ENCODE peak calls at places on chromosomes 2 and 18, in seven cellular contexts. U, W, X, H, M, Y and L are unnamed samples.
A peak's percentile ranks its signal among the peaks of the same experiment; 100 is the strongest.

GRCh38 chr2:182047544-182047943 is 61.9 kb downstream of the PPP1R1C start:
- DNase-seq in U (no peak), W (no peak), X (no peak), H (no peak), M (no peak), Y (no peak), L (no peak)

GRCh38 chr2:234989183-234989701 is 37.4 kb downstream of the SH3BP4 start:
- DNase-seq in U (no peak), W (no peak), X (no peak), H (peak; percentile 97), M (peak; percentile 78), Y (no peak), L (no peak)

GRCh38 chr2:217790195-217790594 is 212.6 kb downstream of the TNS1 start:
- DNase-seq in U (peak; percentile 44), W (no peak), X (no peak), H (no peak), M (no peak), Y (peak; percentile 11), L (peak; percentile 51)

GRCh38 chr2:43139996-43140621 is 86.3 kb downstream of the ZFP36L2 start:
- DNase-seq in U (peak; percentile 33), W (no peak), X (no peak), H (peak; percentile 14), M (peak; percentile 62), Y (no peak), L (no peak)

GRCh38 chr2:150441226-150441625 is 46.2 kb downstream of the RND3 start:
- DNase-seq in U (no peak), W (no peak), X (no peak), H (no peak), M (no peak), Y (no peak), L (no peak)

GRCh38 chr2:239889641-239890055 is 135.5 kb downstream of the NDUFA10 start:
- DNase-seq in U (no peak), W (no peak), X (no peak), H (no peak), M (no peak), Y (no peak), L (peak; percentile 81)

GRCh38 chr2:8581048-8581561 is 100.8 kb upstream of the ID2 start:
- DNase-seq in U (no peak), W (no peak), X (no peak), H (peak; percentile 43), M (peak; percentile 80), Y (peak; percentile 65), L (peak; percentile 80)

GRCh38 chr2:134705861-134706586 is 12.8 kb downstream of the TMEM163 start:
- DNase-seq in U (no peak), W (peak; percentile 50), X (peak; percentile 31), H (no peak), M (no peak), Y (no peak), L (no peak)

GRCh38 chr2:98372579-98372978 is 26.3 kb downstream of the CNGA3 start:
- DNase-seq in U (no peak), W (no peak), X (no peak), H (no peak), M (peak; percentile 58), Y (no peak), L (no peak)

GRCh38 chr2:26942543-26943295 is 27.7 kb upstream of the MAPRE3 start:
- DNase-seq in U (peak; percentile 85), W (peak; percentile 80), X (peak; percentile 74), H (no peak), M (peak; percentile 95), Y (peak; percentile 60), L (no peak)

GRCh38 chr18:79607361-79607930 is 72.2 kb upstream of the CTDP1 start:
- DNase-seq in U (no peak), W (no peak), X (no peak), H (peak; percentile 30), M (peak; percentile 54), Y (no peak), L (no peak)

DNA sequence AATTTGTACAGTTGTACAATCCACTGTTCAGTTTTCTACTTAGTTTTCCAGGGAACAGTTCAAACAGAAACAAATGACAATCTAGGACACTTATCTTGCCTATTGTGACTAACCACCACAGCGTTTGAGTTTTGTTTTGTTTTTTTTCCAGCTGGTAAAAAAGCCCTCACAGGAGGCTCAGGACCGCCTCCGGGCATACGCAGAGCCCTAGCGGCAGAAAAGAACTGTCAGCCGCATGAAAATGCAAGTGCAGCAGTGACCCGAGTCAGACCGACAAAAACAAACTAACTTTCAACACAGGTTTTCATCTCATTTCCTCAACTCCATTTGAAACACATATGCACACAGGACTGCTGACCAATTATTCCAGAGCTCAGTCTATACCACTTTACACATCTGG is 68.6 kb downstream of the STEAP3 start:
- DNase-seq in U (no peak), W (peak; percentile 19), X (peak; percentile 12), H (no peak), M (no peak), Y (no peak), L (no peak)
- TF ChIP-seq CTCF in U (no peak), W (peak; percentile 21), X (peak; percentile 56), H (no peak), M (peak; percentile 29), Y (no peak), L (peak; percentile 26)

DNA sequence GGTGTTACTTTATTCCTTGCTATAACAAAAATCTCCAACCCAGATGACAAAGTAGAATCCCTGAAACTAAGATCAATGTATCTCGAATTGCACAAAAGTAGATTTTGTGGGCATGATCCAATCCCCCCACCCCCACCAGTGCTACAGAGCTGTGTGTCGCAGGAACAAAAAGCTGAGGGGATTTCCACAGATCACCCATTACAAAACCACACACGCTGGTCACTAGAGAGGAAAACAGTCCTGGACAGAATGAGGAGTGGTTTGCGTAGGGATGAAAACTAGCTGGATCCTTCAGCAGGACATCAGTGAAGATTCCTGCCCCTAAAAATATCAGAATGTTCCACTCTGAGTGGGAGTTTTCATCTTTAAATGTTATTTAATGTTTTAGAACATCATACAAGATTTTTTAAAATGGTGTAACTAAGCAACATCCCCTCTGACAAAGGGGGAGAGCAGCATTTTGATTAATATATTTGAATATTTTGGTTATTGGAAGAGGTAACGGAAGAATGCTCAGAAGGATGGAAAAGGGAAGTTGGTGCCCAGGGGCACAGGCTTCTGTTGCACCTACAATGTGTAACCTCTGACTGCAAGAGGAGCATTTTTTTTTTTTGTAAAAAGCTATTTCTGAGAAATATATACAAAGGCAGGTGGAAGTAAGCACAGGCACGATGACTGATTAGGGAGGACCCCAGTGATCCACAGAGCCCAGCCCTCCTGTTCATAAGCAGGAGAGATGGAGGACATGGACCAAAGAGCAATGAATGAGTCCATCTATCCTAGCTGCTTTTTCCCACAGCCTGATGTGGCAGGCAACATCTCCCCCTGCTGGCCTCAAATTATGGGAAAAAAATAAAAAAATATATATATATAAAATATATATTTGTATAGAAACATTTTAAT is 165.6 kb upstream of the STK17B start:
- DNase-seq in U (no peak), W (peak; percentile 37), X (no peak), H (no peak), M (peak; percentile 62), Y (peak; percentile 49), L (no peak)
- TF ChIP-seq CTCF in U (no peak), W (peak; percentile 64), X (peak; percentile 78), H (peak; percentile 67), M (peak; percentile 47), Y (peak; percentile 74), L (peak; percentile 65)

DNA sequence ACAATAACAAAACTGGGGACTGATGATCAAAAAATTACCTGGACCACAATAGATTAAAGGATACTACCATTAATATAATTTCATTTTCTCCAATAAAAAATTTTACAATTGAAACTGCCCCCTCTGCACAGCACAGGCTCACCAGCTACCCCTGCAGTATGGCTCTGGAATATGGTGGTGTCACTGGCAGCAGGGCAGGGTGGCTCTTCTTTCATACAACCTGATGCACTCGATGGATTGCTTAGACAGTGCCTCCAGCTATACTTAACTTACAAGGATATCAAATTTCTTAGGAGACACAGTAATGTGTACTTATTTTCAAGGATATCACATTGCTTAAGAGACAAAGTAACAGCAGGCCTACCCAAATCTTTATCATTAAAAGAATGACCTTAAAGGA is 124.0 kb downstream of the PRELID3A start:
- DNase-seq in U (no peak), W (no peak), X (no peak), H (no peak), M (no peak), Y (no peak), L (no peak)
- TF ChIP-seq CTCF in U (no peak), W (no peak), X (no peak), H (no peak), M (peak; percentile 22), Y (peak; percentile 7), L (no peak)

GRCh38 chr2:158464426-158465281 is 7.9 kb downstream of the PKP4 start:
- DNase-seq in U (peak; percentile 29), W (peak; percentile 30), X (no peak), H (no peak), M (no peak), Y (peak; percentile 40), L (no peak)
- TF ChIP-seq CTCF in U (peak; percentile 27), W (peak; percentile 69), X (peak; percentile 66), H (peak; percentile 64), M (peak; percentile 54), Y (peak; percentile 83), L (peak; percentile 54)

GRCh38 chr2:47002031-47002430 is 86.4 kb upstream of the MCFD2 start:
- DNase-seq in U (no peak), W (peak; percentile 65), X (no peak), H (no peak), M (peak; percentile 47), Y (no peak), L (no peak)

GRCh38 chr2:47000679-47001075 is 85.1 kb upstream of the MCFD2 start:
- DNase-seq in U (no peak), W (no peak), X (no peak), H (no peak), M (peak; percentile 13), Y (no peak), L (no peak)

GRCh38 chr2:47003641-47004427 is 88.2 kb upstream of the MCFD2 start:
- DNase-seq in U (no peak), W (no peak), X (no peak), H (no peak), M (peak; percentile 91), Y (no peak), L (no peak)

GRCh38 chr2:47004905-47005495 is 89.4 kb upstream of the MCFD2 start:
- DNase-seq in U (no peak), W (no peak), X (no peak), H (no peak), M (peak; percentile 86), Y (no peak), L (no peak)

GRCh38 chr2:47002480-47003381 is 87.1 kb upstream of the MCFD2 start:
- DNase-seq in U (no peak), W (peak; percentile 88), X (peak; percentile 57), H (no peak), M (peak; percentile 82), Y (no peak), L (no peak)
- TF ChIP-seq CTCF in U (no peak), W (no peak), X (no peak), H (no peak), M (no peak), Y (no peak), L (no peak)

DNA sequence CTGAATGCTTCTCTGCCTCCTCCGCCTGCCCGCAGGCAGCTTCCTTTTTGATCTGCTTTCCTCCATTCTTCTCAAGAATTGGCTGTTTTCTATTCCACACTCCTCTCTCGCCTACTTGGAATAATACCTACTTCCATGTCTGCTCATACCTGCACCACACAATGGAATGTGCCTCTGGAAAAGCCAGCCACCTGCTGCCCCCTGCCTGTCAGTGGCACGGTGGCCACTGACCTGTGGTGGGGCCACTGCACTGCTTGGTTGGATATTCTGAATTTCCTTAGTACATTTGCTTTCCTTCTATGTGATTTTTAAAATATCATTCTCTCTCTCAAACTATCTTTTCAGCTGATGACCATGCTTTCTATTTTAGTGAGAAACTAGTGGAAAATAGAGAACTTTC is 406.9 kb downstream of the DCDC2C start:
- DNase-seq in U (no peak), W (no peak), X (no peak), H (no peak), M (no peak), Y (no peak), L (no peak)
- TF ChIP-seq CTCF in U (no peak), W (peak; percentile 24), X (no peak), H (no peak), M (no peak), Y (peak; percentile 18), L (no peak)